ENCODE peak calls at places on chromosome 5, in four cellular contexts. I is A673, A is transverse colon, H is dorsolateral prefrontal cortex. X is an unnamed sample.

GRCh38 chr5:145554399-145554798 is 280.7 kb downstream of the PRELID2 start:
- DNase-seq in I (no peak), A (no peak), H (no peak), X (peak; percentile 75)

GRCh38 chr5:77545285-77545684 is 53.2 kb upstream of the WDR41 start:
- DNase-seq in I (no peak), A (no peak), H (no peak), X (no peak)

GRCh38 chr5:31064215-31064614 is 129.3 kb upstream of the CDH6 start:
- DNase-seq in I (no peak), A (no peak), H (no peak), X (no peak)

GRCh38 chr5:151141535-151141934 is 16.0 kb downstream of the ANXA6 start:
- DNase-seq in I (no peak), A (peak; percentile 59), H (no peak), X (no peak)

GRCh38 chr5:61768692-61769281 is 436.7 kb downstream of the ZSWIM6 start:
- DNase-seq in I (peak; percentile 62), A (peak; percentile 9), H (no peak), X (peak; percentile 11)

GRCh38 chr5:76664065-76664464 is 40.9 kb upstream of the F2RL2 start:
- DNase-seq in I (no peak), A (no peak), H (no peak), X (no peak)

GRCh38 chr5:5900350-5900749 is 477.9 kb downstream of the ICE1 start:
- DNase-seq in I (no peak), A (no peak), H (no peak), X (no peak)

GRCh38 chr5:113212244-113212920 is 222.4 kb downstream of the TSSK1B start:
- DNase-seq in I (peak; percentile 35), A (no peak), H (no peak), X (peak; percentile 8)

GRCh38 chr5:81422671-81423070 is 28.7 kb upstream of the ACOT12 start:
- DNase-seq in I (no peak), A (no peak), H (no peak), X (peak; percentile 95)

GRCh38 chr5:151718168-151718567 is 31.5 kb upstream of the SPARC start:
- DNase-seq in I (no peak), A (no peak), H (no peak), X (peak; percentile 57)

GRCh38 chr5:156913719-156914370 is 49.2 kb downstream of the TIMD4 start:
- DNase-seq in I (peak; percentile 61), A (peak; percentile 38), H (no peak), X (no peak)

GRCh38 chr5:172975289-172975688 is 8.3 kb upstream of the ATP6V0E1 start:
- DNase-seq in I (no peak), A (no peak), H (no peak), X (no peak)

GRCh38 chr5:133256276-133256675 is 204.5 kb downstream of the HSPA4 start:
- DNase-seq in I (no peak), A (no peak), H (no peak), X (no peak)

GRCh38 chr5:131589510-131590348 is 45.3 kb downstream of the RAPGEF6 start:
- DNase-seq in I (peak; percentile 61), A (peak; percentile 26), H (no peak), X (peak; percentile 67)

GRCh38 chr5:142784405-142784955 is 14.3 kb downstream of the ARHGAP26 start:
- DNase-seq in I (peak; percentile 36), A (no peak), H (no peak), X (peak; percentile 47)

GRCh38 chr5:72465601-72466563 is 41.3 kb downstream of the ZNF366 start:
- DNase-seq in I (no peak), A (no peak), H (no peak), X (peak; percentile 75)

GRCh38 chr5:11072556-11072955 is 311.5 kb upstream of the DAP start:
- DNase-seq in I (no peak), A (no peak), H (no peak), X (no peak)

GRCh38 chr5:139385061-139385889 is 2.2 kb upstream of the SLC23A1 start:
- DNase-seq in I (no peak), A (peak; percentile 51), H (no peak), X (no peak)

GRCh38 chr5:67206381-67207328 is 10.1 kb upstream of the CD180 start:
- DNase-seq in I (no peak), A (peak; percentile 78), H (no peak), X (peak; percentile 32)

GRCh38 chr5:67209141-67209771 is 12.7 kb upstream of the CD180 start:
- DNase-seq in I (peak; percentile 89), A (peak; percentile 64), H (no peak), X (peak; percentile 78)

GRCh38 chr5:67205981-67206380 is 9.4 kb upstream of the CD180 start:
- DNase-seq in I (no peak), A (no peak), H (no peak), X (no peak)

GRCh38 chr5:67211926-67212325 is 15.3 kb upstream of the CD180 start:
- DNase-seq in I (no peak), A (no peak), H (no peak), X (peak; percentile 82)

GRCh38 chr5:67208403-67208802 is 11.8 kb upstream of the CD180 start:
- DNase-seq in I (no peak), A (no peak), H (no peak), X (no peak)
- TF ChIP-seq CTCF in I (no peak), A (no peak), H (no peak), X (no peak)

DNA sequence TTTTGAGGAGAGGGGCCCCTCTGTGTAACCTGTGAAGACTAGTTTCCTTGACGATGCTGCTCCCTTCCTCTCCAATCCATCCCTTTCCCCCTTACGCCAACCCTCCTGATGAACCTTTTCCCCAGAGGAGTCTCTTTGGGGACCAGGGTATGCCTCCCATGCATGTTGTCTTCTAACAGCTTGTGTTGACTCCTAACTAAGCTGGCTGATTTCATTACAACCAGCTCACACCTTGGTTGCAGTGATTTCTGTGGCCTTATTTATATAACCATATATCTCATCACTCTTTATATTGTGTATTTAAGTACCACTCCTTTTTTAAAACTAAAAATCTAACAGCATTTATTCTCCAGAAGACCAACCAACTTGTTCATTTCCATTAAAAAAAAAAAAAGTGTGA is 42.5 kb downstream of the SFXN1 start:
- DNase-seq in I (no peak), A (no peak), H (no peak), X (no peak)
- H3K4me3 ChIP-seq in I (no peak overlapping the region), A (no peak overlapping the region), H (no peak overlapping the region), X (no peak overlapping the region)

GRCh38 chr5:114362197-114362976 is 517 bp downstream of the KCNN2 start:
- DNase-seq in I (peak; percentile 10), A (no peak), H (peak; percentile 21), X (peak; percentile 2)
- TF ChIP-seq CTCF in I (no peak), A (no peak), H (no peak), X (no peak)

DNA sequence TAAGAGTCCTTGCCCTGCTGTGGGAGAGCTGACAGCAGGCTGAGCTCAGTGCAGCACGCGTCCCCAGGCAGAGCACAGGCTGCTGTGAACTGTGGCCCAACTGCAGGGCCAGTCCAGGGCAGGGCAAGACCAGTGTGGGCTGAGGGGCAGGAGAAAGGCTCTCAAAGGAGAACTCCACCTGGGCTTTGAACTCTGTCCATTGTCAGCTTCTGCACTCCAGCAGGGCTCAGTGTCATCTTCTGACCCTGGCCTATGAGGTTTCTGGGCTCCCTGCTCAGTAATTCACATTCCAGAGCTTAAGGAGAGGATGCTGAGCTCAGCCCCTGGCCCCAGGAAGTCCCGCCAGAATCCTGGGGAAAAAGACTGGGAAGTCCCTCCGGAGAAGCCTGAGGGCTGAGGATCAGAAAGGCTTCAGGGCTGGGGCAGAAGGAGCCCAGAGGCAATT is 37.4 kb downstream of the LHFPL2 start:
- DNase-seq in I (no peak), A (no peak), H (no peak), X (no peak)
- H3K4me3 ChIP-seq in I (no peak overlapping the region), A (no peak overlapping the region), H (no peak overlapping the region), X (no peak overlapping the region)

DNA sequence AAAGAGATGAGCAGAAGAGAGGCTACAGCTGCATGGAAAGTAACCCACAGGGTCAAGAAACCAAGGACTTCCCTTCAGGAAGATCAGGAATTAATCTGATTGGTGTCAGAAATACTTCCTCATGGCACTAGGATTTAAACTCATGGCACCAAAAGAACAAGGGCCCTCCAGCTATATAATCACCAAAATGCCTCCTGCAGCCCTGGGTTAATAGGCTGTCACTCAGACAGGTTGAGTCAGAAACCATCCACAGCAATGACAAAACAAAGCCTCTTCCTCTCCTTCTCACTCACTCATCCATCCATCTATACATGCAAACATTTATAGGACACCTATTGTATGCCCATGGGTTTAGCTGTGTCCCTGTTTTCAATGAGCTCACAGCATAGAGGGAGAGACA is 62.4 kb upstream of the SPOCK1 start:
- DNase-seq in I (no peak), A (no peak), H (no peak), X (no peak)
- TF ChIP-seq CTCF in I (no peak), A (no peak), H (no peak), X (no peak)

GRCh38 chr5:135133181-135133580 is 99.2 kb upstream of the PITX1 start:
- DNase-seq in I (no peak), A (no peak), H (no peak), X (no peak)

GRCh38 chr5:135137146-135137915 is 103.3 kb upstream of the PITX1 start:
- DNase-seq in I (no peak), A (no peak), H (no peak), X (no peak)

GRCh38 chr5:135134686-135135381 is 100.8 kb upstream of the PITX1 start:
- DNase-seq in I (no peak), A (peak; percentile 63), H (no peak), X (no peak)

GRCh38 chr5:135133698-135134515 is 99.9 kb upstream of the PITX1 start:
- DNase-seq in I (no peak), A (peak; percentile 82), H (no peak), X (no peak)

DNA sequence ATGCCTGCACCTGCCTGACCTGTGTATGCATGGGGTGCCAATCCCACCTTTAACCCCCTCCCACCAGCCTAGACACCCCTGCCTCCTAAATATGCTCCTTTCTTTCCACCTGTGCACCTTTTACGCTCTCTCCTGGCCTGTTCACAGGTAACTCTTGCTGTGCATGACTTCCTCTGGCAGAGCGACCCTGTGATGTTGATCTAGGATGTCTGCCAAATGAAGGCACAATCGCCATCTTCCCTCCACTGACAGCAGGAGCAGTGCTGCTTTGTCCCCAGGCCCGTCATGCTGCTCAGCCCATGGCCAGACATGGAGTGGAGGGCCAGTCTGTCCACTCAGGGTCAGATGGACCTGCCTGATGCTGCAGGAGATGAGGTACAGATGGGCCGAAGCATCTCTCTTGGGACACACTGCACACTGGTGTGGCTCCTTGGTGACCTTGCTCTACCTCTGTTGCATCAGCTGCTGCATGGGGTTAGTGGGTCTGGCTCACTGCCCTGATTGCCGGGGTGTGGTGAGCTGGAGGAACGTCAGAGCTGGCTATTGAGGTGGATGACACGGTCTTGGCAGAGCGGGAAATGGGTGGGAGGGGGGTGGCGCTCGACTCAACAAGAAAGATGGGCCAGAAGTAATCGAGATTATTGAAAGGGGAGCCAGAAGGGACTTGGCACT is 101.6 kb upstream of the PITX1 start:
- DNase-seq in I (no peak), A (peak; percentile 89), H (no peak), X (peak; percentile 94)
- H3K4me3 ChIP-seq in I (no peak overlapping the region), A (no peak overlapping the region), H (no peak overlapping the region), X (no peak overlapping the region)

DNA sequence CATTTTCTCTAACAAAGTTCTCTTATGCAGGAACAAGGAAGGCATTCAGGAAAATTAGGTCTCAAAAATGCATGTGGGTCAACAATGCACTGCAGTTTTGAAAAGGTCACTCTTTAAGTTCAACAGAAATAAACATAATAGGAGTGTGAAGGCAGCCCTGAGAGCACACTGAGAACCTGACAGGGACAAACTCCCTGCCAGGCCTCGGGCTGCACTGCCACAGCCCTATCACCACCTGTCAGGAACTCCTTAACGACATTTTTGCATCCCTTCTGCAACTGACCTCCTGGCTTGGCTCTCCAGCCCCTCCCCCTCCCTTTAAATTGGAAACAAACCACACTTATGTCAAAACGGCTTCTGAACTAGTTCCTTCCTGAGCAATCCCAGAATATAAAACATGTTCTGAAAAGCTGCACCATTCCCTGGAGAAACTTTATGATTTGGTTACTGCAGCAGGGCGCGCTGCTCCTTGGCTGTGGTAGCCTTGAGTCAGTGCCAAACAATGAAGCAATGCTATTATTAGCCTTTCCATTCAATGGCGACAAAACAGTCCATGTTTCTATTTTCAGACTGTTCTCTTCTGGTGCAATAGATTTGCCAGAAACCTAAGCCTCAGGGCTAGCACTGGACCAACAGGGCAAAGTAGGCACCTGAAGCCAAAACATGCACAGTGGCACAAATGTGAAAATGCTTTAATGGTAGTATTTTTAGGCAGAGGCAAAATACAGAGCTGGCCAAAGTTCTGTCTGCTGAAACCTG is 160.1 kb upstream of the ZNF608 start:
- DNase-seq in I (peak; percentile 62), A (peak; percentile 62), H (no peak), X (peak; percentile 86)
- TF ChIP-seq CTCF in I (no peak), A (no peak), H (no peak), X (no peak)